ENCODE peak calls at places on chromosomes 7 and 10, in four cellular contexts. G, P, Q and I are unnamed samples.
A peak's percentile ranks its signal among the peaks of the same experiment; 100 is the strongest.

GRCh38 chr7:34823650-34824258 is 165.7 kb downstream of the NPSR1 start:
- DNase-seq in Q (peak; percentile 46), G (peak; percentile 67), P (peak; percentile 45), I (peak; percentile 17)

GRCh38 chr7:8084772-8085171 is 116.2 kb downstream of the GLCCI1 start:
- DNase-seq in Q (no peak), G (no peak), P (no peak), I (no peak)

GRCh38 chr7:73717991-73718405 is 1.5 kb downstream of the STX1A start:
- DNase-seq in G (peak; percentile 95), Q (peak; percentile 93), P (peak; percentile 97), I (peak; percentile 90)

GRCh38 chr7:54705436-54705835 is 53.6 kb downstream of the SEC61G start:
- DNase-seq in Q (peak; percentile 37), P (peak; percentile 5), G (peak; percentile 67), I (peak; percentile 31)

GRCh38 chr10:74437822-74438221 is 286.8 kb downstream of the ADK start:
- DNase-seq in P (no peak), G (peak; percentile 77), Q (peak; percentile 77), I (peak; percentile 79)

GRCh38 chr10:113111900-113112853 is 162.1 kb downstream of the TCF7L2 start:
- DNase-seq in Q (peak; percentile 47), G (no peak), P (no peak), I (no peak)

GRCh38 chr7:73605601-73606220 is 18.6 kb downstream of the MLXIPL start:
- DNase-seq in G (no peak), Q (no peak), P (no peak), I (no peak)

GRCh38 chr10:114458955-114459354 is 54.7 kb upstream of the AFAP1L2 start:
- DNase-seq in Q (peak; percentile 4), P (peak; percentile 39), G (peak; percentile 47), I (no peak)

GRCh38 chr10:69324583-69324982 is 46.3 kb downstream of the HK1 start:
- DNase-seq in Q (no peak), G (no peak), P (no peak), I (no peak)

GRCh38 chr7:19698331-19698730 is 10.5 kb downstream of the POLR1F start:
- DNase-seq in P (no peak), Q (peak; percentile 9), G (no peak), I (no peak)

GRCh38 chr10:35579726-35580420 is 25.3 kb upstream of the GJD4 start:
- DNase-seq in G (no peak), P (no peak), Q (no peak), I (no peak)

GRCh38 chr10:78549536-78549935 is 515.9 kb downstream of the RPS24 start:
- DNase-seq in P (no peak), G (peak; percentile 100), Q (no peak), I (peak; percentile 24)

GRCh38 chr7:19139706-19140327 is 5.4 kb downstream of the FERD3L start:
- DNase-seq in G (no peak), Q (no peak), P (no peak), I (no peak)

GRCh38 chr7:136324073-136324704 is 347.0 kb upstream of the MTPN start:
- DNase-seq in Q (no peak), P (no peak), G (no peak), I (no peak)

GRCh38 chr7:156059374-156059773 is 247.1 kb upstream of the SHH start:
- DNase-seq in Q (no peak), G (no peak), P (no peak), I (no peak)

GRCh38 chr10:88428442-88428841 is 154.7 kb downstream of the RNLS start:
- DNase-seq in G (no peak), P (no peak), Q (no peak), I (peak; percentile 44)

GRCh38 chr7:74587435-74588126 is 69.9 kb upstream of the GTF2I start:
- DNase-seq in P (peak; percentile 88), Q (peak; percentile 89), G (peak; percentile 83), I (peak; percentile 84)

GRCh38 chr7:155457544-155458316 is at the start of gene EN2:
- DNase-seq in P (peak; percentile 6), G (peak; percentile 7), Q (no peak), I (no peak)

GRCh38 chr7:16891338-16891737 is 9.6 kb upstream of the AGR3 start:
- DNase-seq in G (peak; percentile 85), Q (peak; percentile 72), P (peak; percentile 56), I (peak; percentile 31)

GRCh38 chr10:10872035-10872673 is 145.5 kb upstream of the CELF2 start:
- DNase-seq in G (no peak), Q (peak; percentile 96), P (peak; percentile 99), I (peak; percentile 98)

GRCh38 chr7:30596043-30596641 is 1.5 kb downstream of the GARS1 start:
- DNase-seq in P (peak; percentile 43), Q (peak; percentile 41), G (peak; percentile 36), I (no peak)

GRCh38 chr10:49831352-49832040 is 69.4 kb upstream of the OGDHL start:
- DNase-seq in Q (peak; percentile 34), G (no peak), P (peak; percentile 88), I (peak; percentile 70)

GRCh38 chr10:121240011-121240410 is 358.2 kb downstream of the FGFR2 start:
- DNase-seq in P (no peak), G (no peak), Q (no peak), I (no peak)

GRCh38 chr7:135980665-135981180 is 3.6 kb upstream of the MTPN start:
- DNase-seq in Q (peak; percentile 39), P (peak; percentile 77), G (peak; percentile 38), I (peak; percentile 80)

GRCh38 chr10:75165684-75166622 is 44.6 kb upstream of the VDAC2 start:
- DNase-seq in Q (peak; percentile 9), P (no peak), G (no peak), I (peak; percentile 71)

GRCh38 chr7:101900103-101900502 is 82.7 kb downstream of the CUX1 start:
- DNase-seq in P (no peak), Q (no peak), G (no peak), I (no peak)

GRCh38 chr10:61837748-61838055 is 63.8 kb upstream of the ARID5B start:
- DNase-seq in G (peak; percentile 59), P (no peak), Q (no peak), I (peak; percentile 25)

GRCh38 chr10:61836233-61836887 is 65.1 kb upstream of the ARID5B start:
- DNase-seq in Q (no peak), G (peak; percentile 54), P (no peak), I (peak; percentile 51)

GRCh38 chr10:61835069-61835908 is 66.2 kb upstream of the ARID5B start:
- DNase-seq in Q (peak; percentile 78), G (peak; percentile 96), P (peak; percentile 90), I (peak; percentile 82)

GRCh38 chr10:61835909-61836232 is 65.6 kb upstream of the ARID5B start:
- DNase-seq in P (no peak), G (no peak), Q (peak; percentile 75), I (peak; percentile 67)

GRCh38 chr10:61836888-61837747 is 64.4 kb upstream of the ARID5B start:
- DNase-seq in P (peak; percentile 78), G (peak; percentile 100), Q (peak; percentile 84), I (peak; percentile 94)
- H3K9ac ChIP-seq in P (peak overlapping the region; percentile 54), G (peak overlapping the region; percentile 20), Q (peak overlapping the region; percentile 55), I (peak overlapping the region; percentile 73)

GRCh38 chr7:13259908-13260307 is 572.5 kb downstream of the ARL4A start:
- DNase-seq in Q (no peak), P (no peak), G (no peak), I (no peak)

GRCh38 chr7:13262929-13263530 is 575.6 kb downstream of the ARL4A start:
- DNase-seq in P (peak; percentile 70), Q (peak; percentile 52), G (peak; percentile 74), I (peak; percentile 24)

DNA sequence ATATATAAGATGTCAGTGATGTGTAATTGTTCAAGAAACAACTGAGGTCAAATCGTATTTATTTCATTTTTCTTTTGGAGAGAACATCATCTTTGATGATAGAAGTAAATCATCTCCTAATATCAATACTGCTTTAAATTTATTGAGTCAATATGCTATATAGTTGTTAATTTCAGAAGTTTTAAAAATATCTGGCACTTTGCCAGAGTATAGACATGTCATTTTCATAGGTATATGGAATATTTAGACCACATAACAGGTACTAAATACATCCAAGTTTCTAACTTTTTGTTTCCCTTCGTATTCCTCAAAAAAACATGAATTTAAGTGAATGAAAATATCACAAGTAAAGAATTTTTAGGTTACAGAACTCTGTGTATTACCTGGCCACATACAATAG is 577.8 kb downstream of the ARL4A start:
- DNase-seq in Q (no peak), P (no peak), G (no peak), I (no peak)
- H3K36me3 ChIP-seq in Q (no peaks in the 10 kb centered on the region), P (no peaks in the 10 kb centered on the region), G (no peaks in the 10 kb centered on the region), I (no peaks in the 10 kb centered on the region)

GRCh38 chr10:104342941-104343411 is 4.7 kb upstream of the ITPRIP start:
- DNase-seq in G (no peak), Q (no peak), P (peak; percentile 90), I (peak; percentile 76)

GRCh38 chr10:104337985-104338735 is at the start of gene ITPRIP:
- DNase-seq in G (peak; percentile 67), Q (peak; percentile 87), P (peak; percentile 93), I (peak; percentile 84)

GRCh38 chr10:104339469-104340098 is 1.3 kb upstream of the ITPRIP start:
- DNase-seq in P (peak; percentile 93), Q (peak; percentile 77), G (peak; percentile 66), I (peak; percentile 78)

GRCh38 chr10:104340099-104340594 is 1.9 kb upstream of the ITPRIP start:
- DNase-seq in Q (no peak), G (no peak), P (no peak), I (no peak)

DNA sequence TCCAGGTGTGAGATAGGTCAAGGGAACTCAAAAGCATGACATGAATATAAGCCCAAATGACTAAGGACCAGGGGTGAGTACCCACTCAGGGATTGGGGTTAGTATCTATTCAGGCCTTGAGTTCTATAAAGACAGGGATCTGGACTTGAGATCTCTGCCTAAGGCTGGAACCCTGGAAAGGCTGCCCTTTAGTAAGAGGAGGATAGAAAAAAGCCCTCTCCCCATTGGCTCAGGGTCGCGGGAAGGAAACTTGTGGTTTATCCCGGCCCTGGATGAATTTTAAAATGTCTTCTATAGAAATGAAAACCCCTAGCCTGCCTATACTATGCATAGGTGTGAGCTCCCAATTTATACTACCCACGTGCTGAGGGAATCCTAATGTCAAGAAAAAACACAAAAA is 2.4 kb upstream of the ITPRIP start:
- DNase-seq in P (no peak), G (no peak), Q (no peak), I (no peak)
- H3K9ac ChIP-seq in P (peak overlapping the region; percentile 99), G (no peak overlapping the region), Q (no peak overlapping the region), I (no peak overlapping the region)

GRCh38 chr7:99028261-99028971 is 115.5 kb downstream of the SMURF1 start:
- DNase-seq in P (no peak), G (no peak), Q (no peak), I (no peak)

GRCh38 chr7:99030145-99030856 is 113.6 kb downstream of the SMURF1 start:
- DNase-seq in Q (no peak), G (peak; percentile 7), P (no peak), I (no peak)

GRCh38 chr7:99027841-99028240 is 116.1 kb downstream of the SMURF1 start:
- DNase-seq in P (no peak), Q (no peak), G (no peak), I (no peak)

GRCh38 chr7:99030951-99031350 is 113.0 kb downstream of the SMURF1 start:
- DNase-seq in P (no peak), Q (no peak), G (no peak), I (no peak)

DNA sequence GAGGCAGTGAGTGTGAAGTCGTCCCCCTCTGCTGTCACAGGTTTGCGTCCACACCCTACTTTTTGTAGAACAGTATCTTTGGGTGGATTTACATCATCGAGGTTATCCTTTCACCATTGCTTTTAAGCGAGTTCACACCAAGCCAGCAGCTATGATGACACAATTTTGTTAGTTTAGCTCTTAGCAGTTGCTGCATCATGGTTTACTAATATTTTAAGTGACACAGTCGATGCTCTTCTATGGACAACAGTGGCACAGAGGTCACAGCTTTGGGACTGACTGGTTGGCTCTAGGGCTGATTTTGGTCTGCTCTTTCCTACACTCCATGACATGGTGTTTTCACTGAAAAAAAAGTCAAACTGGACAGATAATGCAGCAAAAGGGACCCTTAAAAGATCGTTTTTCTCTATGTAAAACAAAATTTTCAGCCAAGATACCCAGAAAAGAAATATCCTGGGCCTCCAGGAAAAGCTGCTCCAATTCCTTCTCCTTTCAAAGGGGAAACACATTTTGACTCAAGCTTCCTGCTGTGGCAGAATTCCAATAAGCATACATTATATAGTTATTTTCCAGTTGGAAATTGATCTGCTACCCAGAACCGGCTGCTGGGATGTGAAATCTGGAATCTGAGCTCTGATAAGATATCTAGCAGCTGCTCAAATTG is 114.3 kb downstream of the SMURF1 start:
- DNase-seq in P (peak; percentile 79), Q (peak; percentile 35), G (peak; percentile 13), I (no peak)
- H3K36me3 ChIP-seq in P (peaks cover 6% of the 10 kb centered on the region), Q (peaks cover 62% of the 10 kb centered on the region), G (peaks cover 59% of the 10 kb centered on the region), I (peaks cover 51% of the 10 kb centered on the region)